ENCODE peak calls at places on chromosomes 13 and 19, in seven cellular contexts. N is IMR-90, T is mesendoderm, E is neuronal stem cell, B is H1, J is H9, K is trophoblast cell. S is an unnamed sample.

GRCh38 chr13:90968510-90968909 is 379.0 kb upstream of the MIR17HG start:
- DNase-seq in N (no peak), T (peak; percentile 57), E (peak; percentile 5), B (peak; percentile 50), J (peak; percentile 48), K (no peak), S (peak; percentile 36)

GRCh38 chr19:16379521-16380313 is 55.1 kb downstream of the KLF2 start:
- DNase-seq in N (no peak), T (no peak), E (no peak), B (no peak), J (no peak), K (no peak), S (no peak)

GRCh38 chr19:10230904-10231623 is at the start of gene S1PR2:
- DNase-seq in N (peak; percentile 75), T (peak; percentile 89), E (peak; percentile 73), B (peak; percentile 87), J (peak; percentile 86), K (peak; percentile 80), S (peak; percentile 80)

GRCh38 chr13:104737713-104738112 is 1671.5 kb upstream of the SLC10A2 start:
- DNase-seq in N (no peak), T (no peak), E (no peak), B (no peak), J (no peak), K (no peak), S (peak; percentile 50)

GRCh38 chr19:36436531-36436930 is 18.1 kb upstream of the ZFP82 start:
- DNase-seq in N (no peak), T (peak; percentile 22), E (no peak), B (no peak), J (no peak), K (peak; percentile 62), S (no peak)

GRCh38 chr19:28289294-28290063 is 923.5 kb downstream of the UQCRFS1 start:
- DNase-seq in N (no peak), T (no peak), E (no peak), B (no peak), J (no peak), K (no peak), S (no peak)

GRCh38 chr13:48775804-48776203 is 122.1 kb downstream of the CYSLTR2 start:
- DNase-seq in N (peak; percentile 97), T (peak; percentile 36), E (no peak), B (no peak), J (no peak), K (peak; percentile 64), S (peak; percentile 95)

GRCh38 chr13:60887711-60888110 is 490.7 kb downstream of the TDRD3 start:
- DNase-seq in N (no peak), T (no peak), E (no peak), B (no peak), J (no peak), K (no peak), S (no peak)

GRCh38 chr13:44379885-44380284 is 6.3 kb downstream of the SERP2 start:
- DNase-seq in N (no peak), T (no peak), E (no peak), B (no peak), J (no peak), K (no peak), S (no peak)

GRCh38 chr13:36919833-36920611 is at the start of gene SMAD9:
- DNase-seq in N (peak; percentile 67), T (peak; percentile 74), E (peak; percentile 57), B (peak; percentile 68), J (peak; percentile 53), K (peak; percentile 68), S (peak; percentile 72)

GRCh38 chr13:88303605-88304004 is 632.4 kb downstream of the SLITRK5 start:
- DNase-seq in N (no peak), T (no peak), E (no peak), B (no peak), J (no peak), K (no peak), S (no peak)

GRCh38 chr13:73681779-73682178 is 452.4 kb downstream of the KLF12 start:
- DNase-seq in N (no peak), T (no peak), E (no peak), B (no peak), J (no peak), K (no peak), S (no peak)

GRCh38 chr13:57629821-57630235 is 1.7 kb upstream of the PCDH17 start:
- DNase-seq in N (peak; percentile 42), T (peak; percentile 98), E (peak; percentile 97), B (peak; percentile 97), J (peak; percentile 98), K (no peak), S (peak; percentile 97)

GRCh38 chr19:50921391-50922315 is 10.5 kb upstream of the KLK4 start:
- DNase-seq in N (no peak), T (no peak), E (peak; percentile 20), B (peak; percentile 48), J (no peak), K (no peak), S (no peak)

GRCh38 chr13:91741925-91742324 is 343.5 kb downstream of the GPC5 start:
- DNase-seq in N (no peak), T (peak; percentile 27), E (no peak), B (no peak), J (no peak), K (no peak), S (no peak)

GRCh38 chr13:41224113-41225110 is 30.0 kb upstream of the KBTBD7 start:
- DNase-seq in N (peak; percentile 83), T (no peak), E (no peak), B (no peak), J (no peak), K (no peak), S (peak; percentile 57)

GRCh38 chr19:39544201-39544903 is 4.4 kb upstream of the EID2 start:
- DNase-seq in N (peak; percentile 13), T (no peak), E (no peak), B (no peak), J (no peak), K (peak; percentile 85), S (peak; percentile 50)

GRCh38 chr19:42207767-42208259 is 9.7 kb downstream of the DEDD2 start:
- DNase-seq in N (peak; percentile 89), T (no peak), E (no peak), B (no peak), J (no peak), K (no peak), S (peak; percentile 89)

GRCh38 chr13:38686635-38687245 is at the start of gene FREM2:
- DNase-seq in N (no peak), T (peak; percentile 98), E (peak; percentile 92), B (peak; percentile 89), J (peak; percentile 97), K (peak; percentile 46), S (peak; percentile 47)

GRCh38 chr13:60143775-60144174 is 20.0 kb downstream of the DIAPH3 start:
- DNase-seq in N (no peak), T (peak; percentile 36), E (no peak), B (no peak), J (no peak), K (no peak), S (no peak)

GRCh38 chr19:19956431-19957075 is 55.8 kb downstream of the ZNF93 start:
- DNase-seq in N (no peak), T (peak; percentile 94), E (peak; percentile 56), B (peak; percentile 75), J (peak; percentile 91), K (no peak), S (no peak)

GRCh38 chr19:40576585-40577451 is at the start of gene SHKBP1:
- DNase-seq in N (peak; percentile 92), T (peak; percentile 97), E (peak; percentile 91), B (peak; percentile 97), J (peak; percentile 95), K (peak; percentile 92), S (peak; percentile 96)

GRCh38 chr13:33285420-33286124 is at the start of gene STARD13:
- DNase-seq in N (peak; percentile 98), T (peak; percentile 98), E (peak; percentile 78), B (peak; percentile 89), J (peak; percentile 95), K (peak; percentile 98), S (peak; percentile 98)

GRCh38 chr13:60759499-60759898 is 362.5 kb downstream of the TDRD3 start:
- DNase-seq in N (no peak), T (peak; percentile 95), E (peak; percentile 63), B (no peak), J (no peak), K (no peak), S (no peak)

GRCh38 chr19:41218615-41219507 is at the start of gene AXL:
- DNase-seq in N (peak; percentile 86), T (peak; percentile 96), E (peak; percentile 86), B (peak; percentile 90), J (peak; percentile 91), K (no peak), S (peak; percentile 97)

GRCh38 chr19:48255376-48256303 is at the start of gene CARD8:
- DNase-seq in N (peak; percentile 88), T (peak; percentile 95), E (peak; percentile 58), B (peak; percentile 70), J (peak; percentile 86), K (peak; percentile 80), S (peak; percentile 93)

GRCh38 chr13:79503069-79503468 is 22.1 kb downstream of the NDFIP2 start:
- DNase-seq in N (no peak), T (peak; percentile 27), E (no peak), B (no peak), J (no peak), K (no peak), S (no peak)
- H2BK5ac ChIP-seq in N (no peak overlapping the region), T (no peak overlapping the region), E (no peak overlapping the region), B (no peak overlapping the region), J (no peak overlapping the region), K (no peak overlapping the region), S (no peak overlapping the region)

DNA sequence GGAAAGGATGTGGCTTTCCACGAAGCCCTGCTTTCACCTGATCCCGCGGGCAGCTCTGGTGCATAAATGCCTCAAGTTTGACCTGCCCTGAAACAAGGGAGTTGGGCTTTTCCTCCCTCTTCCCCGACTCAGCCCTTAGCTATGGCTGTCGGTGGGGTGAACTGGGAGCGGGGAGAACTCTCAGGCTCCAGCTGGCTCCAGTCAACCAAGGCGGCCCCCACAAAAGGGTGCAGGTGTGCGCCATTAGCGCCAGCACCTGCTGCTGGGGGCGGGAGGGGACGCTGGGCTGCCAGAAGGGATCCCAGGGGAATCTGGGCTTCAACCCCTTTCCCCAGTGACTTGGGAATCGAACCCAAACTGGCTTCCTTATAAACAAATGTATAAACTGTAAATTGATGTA is 7.1 kb upstream of the DHRS12 start:
- DNase-seq in N (no peak), T (no peak), E (no peak), B (no peak), J (no peak), K (no peak), S (no peak)
- H3K4me2 ChIP-seq in N (no peak overlapping the region), T (no peak overlapping the region), E (no peak overlapping the region), B (no peak overlapping the region), J (no peak overlapping the region), K (no peak overlapping the region), S (no peak overlapping the region)

DNA sequence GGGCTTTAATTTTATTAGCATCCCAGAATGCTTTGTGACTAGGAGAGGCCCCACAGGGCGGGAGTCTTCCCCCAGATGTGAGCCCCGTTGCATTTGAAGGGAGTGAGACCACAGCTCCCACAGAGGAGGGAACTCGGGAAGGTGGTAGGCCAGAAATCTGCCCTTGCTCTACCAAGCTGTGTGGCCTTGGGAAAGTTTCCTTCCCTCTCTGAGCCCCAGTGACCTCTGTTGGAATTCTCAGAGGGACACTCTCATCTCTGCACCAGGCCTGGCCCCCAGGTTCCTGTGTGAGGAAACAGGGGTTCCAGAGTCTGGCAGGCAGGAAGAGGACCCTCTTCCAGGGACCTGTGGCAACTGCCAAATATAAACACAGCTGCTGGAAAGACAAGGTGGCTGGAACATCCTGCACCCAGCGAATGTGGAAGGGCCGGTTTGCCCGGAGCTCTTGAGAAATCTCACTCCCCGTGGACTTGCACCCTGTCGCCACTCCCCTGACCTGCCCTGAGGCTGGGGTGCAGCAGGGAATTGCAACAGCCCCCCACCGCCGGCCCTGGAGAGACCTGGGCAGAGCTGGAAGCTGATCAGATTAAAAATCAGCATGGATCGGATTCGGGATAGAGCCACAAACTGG is 52.7 kb downstream of the GADD45B start:
- DNase-seq in N (no peak), T (no peak), E (no peak), B (no peak), J (peak; percentile 21), K (peak; percentile 99), S (peak; percentile 49)
- H3K9ac ChIP-seq in N (no peak overlapping the region), T (no peak overlapping the region), E (no peak overlapping the region), B (no peak overlapping the region), J (no peak overlapping the region), K (no peak overlapping the region), S (no peak overlapping the region)

GRCh38 chr13:51974485-51974884 is 36.8 kb downstream of the ATP7B start:
- DNase-seq in N (no peak), T (no peak), E (no peak), B (no peak), J (no peak), K (no peak), S (no peak)
- H2BK5ac ChIP-seq in N (no peak overlapping the region), T (no peak overlapping the region), E (no peak overlapping the region), B (no peak overlapping the region), J (no peak overlapping the region), K (no peak overlapping the region), S (no peak overlapping the region)

S was measured in mesenchymal stem cell.